ENCODE peak calls at places on chromosomes 13 and 19, in eight cellular contexts. U is left lung, Z is GM12864, B is HCT116, P is AG04449, N is GM23338, V is astrocyte of the spinal cord, D is skeletal muscle cell. T is an unnamed sample.

GRCh38 chr13:67134322-67135129 is 95.6 kb downstream of the PCDH9 start:
- DNase-seq in N (no peak), D (no peak), Z (no peak), U (no peak), B (no peak), P (no peak), V (peak; percentile 58), T (no peak)

GRCh38 chr13:40784540-40784939 is 4.9 kb upstream of the SLC25A15 start:
- DNase-seq in V (no peak), D (no peak), B (no peak), Z (no peak), P (no peak), N (no peak), U (no peak), T (no peak)

GRCh38 chr13:74064805-74065204 is 69.4 kb downstream of the KLF12 start:
- DNase-seq in B (no peak), D (no peak), N (no peak), U (no peak), V (no peak), P (no peak), Z (no peak), T (no peak)

GRCh38 chr13:66618702-66619101 is 611.4 kb downstream of the PCDH9 start:
- DNase-seq in B (peak; percentile 26), P (peak; percentile 4), D (peak; percentile 33), V (peak; percentile 55), N (peak; percentile 55), Z (no peak), U (no peak), T (no peak)

GRCh38 chr13:114104626-114105350 is 27.6 kb downstream of the RASA3 start:
- DNase-seq in N (no peak), U (peak; percentile 29), D (no peak), V (no peak), P (no peak), B (no peak), Z (no peak), T (no peak)

GRCh38 chr13:111589992-111590391 is 269.6 kb downstream of the TEX29 start:
- DNase-seq in Z (no peak), D (no peak), N (no peak), U (no peak), B (no peak), V (no peak), P (no peak), T (no peak)

GRCh38 chr19:48568345-48568886 is 16.4 kb downstream of the SULT2B1 start:
- DNase-seq in D (peak; percentile 66), U (peak; percentile 87), N (peak; percentile 65), B (peak; percentile 83), V (peak; percentile 89), Z (no peak), P (no peak), T (no peak)

GRCh38 chr19:10748924-10749434 is 31.1 kb downstream of the DNM2 start:
- DNase-seq in B (peak; percentile 56), D (no peak), Z (no peak), V (no peak), N (no peak), P (no peak), U (peak; percentile 75), T (no peak)

GRCh38 chr19:55654833-55655647 is at the start of gene U2AF2:
- DNase-seq in D (peak; percentile 66), V (peak; percentile 68), P (no peak), B (peak; percentile 87), Z (peak; percentile 71), U (peak; percentile 97), N (peak; percentile 93), T (peak; percentile 88)

GRCh38 chr13:59643906-59644626 is 519.7 kb downstream of the DIAPH3 start:
- DNase-seq in V (no peak), B (no peak), U (no peak), P (no peak), Z (no peak), N (peak; percentile 19), D (no peak), T (no peak)

GRCh38 chr13:93721483-93721882 is 494.9 kb downstream of the GPC6 start:
- DNase-seq in N (no peak), B (no peak), Z (no peak), P (no peak), V (no peak), D (no peak), U (no peak), T (no peak)

GRCh38 chr19:11984986-11985385 is 20.1 kb downstream of the ZNF763 start:
- DNase-seq in V (no peak), B (no peak), P (no peak), D (no peak), U (no peak), N (peak; percentile 94), Z (no peak), T (no peak)

GRCh38 chr13:109246001-109246400 is 540.4 kb downstream of the IRS2 start:
- DNase-seq in B (no peak), Z (no peak), U (no peak), D (no peak), N (no peak), P (no peak), V (no peak), T (no peak)

DNA sequence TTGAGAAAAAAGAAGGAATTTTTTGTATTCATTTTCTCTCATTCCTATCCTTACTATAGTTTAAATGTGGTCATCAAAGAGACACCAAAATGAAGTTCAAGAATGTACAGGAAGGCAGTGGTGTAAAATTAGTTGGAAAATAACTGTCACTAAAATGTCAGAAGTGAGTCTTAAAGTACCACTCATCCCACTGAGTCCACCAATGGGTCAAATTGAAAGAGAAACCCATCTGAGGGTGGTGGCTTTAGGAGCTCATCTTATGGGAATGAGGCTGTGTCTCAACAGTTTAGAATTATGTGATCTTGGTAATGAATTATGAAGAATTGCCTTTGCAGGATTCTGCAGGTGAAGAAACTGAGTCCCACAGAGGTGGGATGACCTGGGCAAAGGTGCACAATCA is 403.5 kb downstream of the FGF9 start:
- DNase-seq in B (no peak), Z (no peak), V (no peak), P (no peak), U (no peak), N (no peak), D (no peak), T (no peak)
- H3K4me3 ChIP-seq in B (no peak overlapping the region), Z (no peak overlapping the region), V (no peak overlapping the region), P (no peak overlapping the region), U (no peak overlapping the region), N (no peak overlapping the region), D (no peak overlapping the region), T (no peak overlapping the region)

GRCh38 chr19:58400638-58400915 is 5.1 kb downstream of the RNF225 start:
- DNase-seq in U (no peak), B (no peak), D (no peak), P (no peak), Z (no peak), V (no peak), N (no peak), T (no peak)
- H3K4me3 ChIP-seq in U (peak overlapping the region; percentile 37), B (peak overlapping the region; percentile 45), D (peak overlapping the region; percentile 74), P (peak overlapping the region; percentile 76), Z (peak overlapping the region; percentile 59), V (peak overlapping the region; percentile 63), N (peak overlapping the region; percentile 69), T (peak overlapping the region; percentile 70)

GRCh38 chr13:106560791-106561190 is 7.1 kb downstream of the ARGLU1 start:
- DNase-seq in V (no peak), P (no peak), B (no peak), U (no peak), Z (no peak), N (no peak), D (no peak), T (no peak)
- H3K4me3 ChIP-seq in V (no peak overlapping the region), P (no peak overlapping the region), B (no peak overlapping the region), U (no peak overlapping the region), Z (no peak overlapping the region), N (no peak overlapping the region), D (no peak overlapping the region), T (no peak overlapping the region)

GRCh38 chr19:18438331-18439024 is 545 bp upstream of the ISYNA1 start:
- DNase-seq in P (no peak), D (no peak), U (no peak), Z (no peak), N (peak; percentile 64), V (peak; percentile 37), B (no peak), T (no peak)
- H3K4me3 ChIP-seq in P (peak overlapping the region; percentile 68), D (peak overlapping the region; percentile 57), U (peak overlapping the region; percentile 48), Z (no peak overlapping the region), N (peak overlapping the region; percentile 79), V (peak overlapping the region; percentile 28), B (peak overlapping the region; percentile 78), T (no peak overlapping the region)

DNA sequence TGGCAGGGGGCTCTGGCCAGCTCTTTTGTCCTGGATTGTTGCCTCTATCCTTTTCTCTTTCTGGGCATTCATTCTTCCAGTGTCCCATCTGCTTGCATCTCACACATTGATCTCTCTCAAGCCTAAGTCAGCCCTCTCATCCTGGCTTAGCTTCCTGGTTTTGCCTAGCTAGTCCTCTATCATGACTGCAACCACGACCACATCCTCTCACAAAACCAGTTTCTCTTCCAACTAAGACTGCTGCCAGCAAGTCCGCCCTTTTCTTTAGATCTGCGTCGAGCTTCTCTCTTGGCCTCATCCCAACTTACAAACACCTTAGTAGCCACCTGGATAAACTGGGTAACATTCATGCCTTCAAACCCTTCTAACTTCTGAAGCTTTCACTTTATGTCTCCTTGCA is 212.2 kb upstream of the HTR2A start:
- DNase-seq in P (no peak), B (no peak), D (no peak), U (no peak), Z (no peak), V (no peak), N (no peak), T (no peak)
- H3K4me3 ChIP-seq in P (no peak overlapping the region), B (no peak overlapping the region), D (no peak overlapping the region), U (no peak overlapping the region), Z (no peak overlapping the region), V (no peak overlapping the region), N (no peak overlapping the region), T (no peak overlapping the region)

GRCh38 chr13:33349996-33350826 is 64.7 kb upstream of the STARD13 start:
- DNase-seq in D (no peak), N (peak; percentile 51), P (no peak), U (peak; percentile 58), Z (no peak), V (peak; percentile 39), B (no peak), T (no peak)
- H3K4me3 ChIP-seq in D (peak overlapping the region; percentile 84), N (peak overlapping the region; percentile 78), P (peak overlapping the region; percentile 73), U (peak overlapping the region; percentile 70), Z (no peak overlapping the region), V (peak overlapping the region; percentile 73), B (peak overlapping the region; percentile 53), T (no peak overlapping the region)

GRCh38 chr19:18587561-18587960 is 1.0 kb upstream of the REX1BD start:
- DNase-seq in D (no peak), V (no peak), U (no peak), N (no peak), B (no peak), P (no peak), Z (no peak), T (no peak)
- H3K4me3 ChIP-seq in D (no peak overlapping the region), V (no peak overlapping the region), U (no peak overlapping the region), N (peak overlapping the region; percentile 91), B (no peak overlapping the region), P (no peak overlapping the region), Z (peak overlapping the region; percentile 90), T (peak overlapping the region; percentile 72)

DNA sequence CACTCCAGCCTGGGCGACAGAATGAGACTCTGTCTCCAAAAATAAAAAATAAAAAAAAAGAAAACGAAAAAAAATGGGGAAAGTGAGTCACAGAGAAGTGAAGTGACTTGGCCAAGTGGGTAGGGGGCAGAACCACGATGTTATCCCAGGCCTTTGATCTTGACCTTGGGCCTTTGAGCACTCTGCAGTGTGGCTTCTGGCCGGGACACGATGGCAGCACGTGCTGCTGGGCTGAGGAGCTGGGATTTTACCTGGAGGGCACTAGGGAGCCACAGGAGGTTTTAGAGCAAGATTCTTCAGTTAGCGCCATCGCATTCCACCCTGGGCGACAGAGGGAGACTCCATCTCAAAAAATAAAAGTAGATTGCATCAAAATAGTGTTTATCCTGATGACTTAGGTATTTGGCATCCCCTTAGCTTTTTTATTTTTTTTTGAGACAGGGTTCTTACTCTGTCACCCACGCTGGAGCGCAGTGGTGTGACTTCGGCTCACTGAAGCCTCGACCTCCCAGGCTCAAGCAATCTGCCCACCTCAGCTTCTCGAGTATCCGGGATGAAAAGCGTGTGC is 4.3 kb upstream of the TLE5 start:
- DNase-seq in P (no peak), U (no peak), D (no peak), N (no peak), Z (no peak), B (no peak), V (no peak), T (no peak)
- H3K4me3 ChIP-seq in P (no peak overlapping the region), U (no peak overlapping the region), D (no peak overlapping the region), N (no peak overlapping the region), Z (no peak overlapping the region), B (no peak overlapping the region), V (no peak overlapping the region), T (no peak overlapping the region)

T was measured in naive thymus-derived CD4-positive, alpha-beta T cell.